ENCODE peak calls at places on chromosomes 3 and 15, in five cellular contexts. One of them, this sample, is unnamed.

GRCh38 chr3:45635475-45636256 is 41.1 kb downstream of the LIMD1 start:
- DNase-seq in AG04450: peak; percentile 52
- DNase-seq in uterus: no peak
- DNase-seq in IMR-90: peak; percentile 81
- DNase-seq in testis: no peak
- DNase-seq in this sample: no peak

GRCh38 chr3:177633671-177634207 is 436.5 kb upstream of the TBL1XR1 start:
- DNase-seq in uterus: no peak
- DNase-seq in IMR-90: peak; percentile 89
- DNase-seq in testis: no peak
- DNase-seq in AG04450: peak; percentile 54
- DNase-seq in this sample: no peak

GRCh38 chr3:172138031-172138538 is 98.7 kb downstream of the FNDC3B start:
- DNase-seq in AG04450: no peak
- DNase-seq in testis: no peak
- DNase-seq in IMR-90: no peak
- DNase-seq in uterus: no peak
- DNase-seq in this sample: no peak

GRCh38 chr3:36525115-36525711 is 144.9 kb downstream of the STAC start:
- DNase-seq in testis: no peak
- DNase-seq in IMR-90: peak; percentile 4
- DNase-seq in uterus: no peak
- DNase-seq in AG04450: no peak
- DNase-seq in this sample: no peak

GRCh38 chr3:150956376-150956775 is 16.2 kb downstream of the CLRN1 start:
- DNase-seq in AG04450: no peak
- DNase-seq in uterus: no peak
- DNase-seq in testis: no peak
- DNase-seq in IMR-90: peak; percentile 42
- DNase-seq in this sample: no peak

GRCh38 chr15:101733545-101733944 is 9.3 kb upstream of the TARS3 start:
- DNase-seq in AG04450: no peak
- DNase-seq in testis: no peak
- DNase-seq in IMR-90: no peak
- DNase-seq in uterus: no peak
- DNase-seq in this sample: no peak

GRCh38 chr3:120795017-120795648 is 52.6 kb downstream of the GTF2E1 start:
- DNase-seq in AG04450: peak; percentile 42
- DNase-seq in testis: peak; percentile 92
- DNase-seq in uterus: peak; percentile 39
- DNase-seq in IMR-90: peak; percentile 82
- DNase-seq in this sample: peak; percentile 87

GRCh38 chr3:113222412-113223086 is 11.2 kb downstream of the BOC start:
- DNase-seq in IMR-90: no peak
- DNase-seq in AG04450: no peak
- DNase-seq in uterus: no peak
- DNase-seq in testis: no peak
- DNase-seq in this sample: no peak

GRCh38 chr3:8501388-8502131 is at the start of gene LMCD1:
- DNase-seq in IMR-90: peak; percentile 95
- DNase-seq in uterus: peak; percentile 96
- DNase-seq in testis: peak; percentile 97
- DNase-seq in AG04450: peak; percentile 89
- DNase-seq in this sample: peak; percentile 96

GRCh38 chr3:88141458-88142083 is 8.2 kb upstream of the C3orf38 start:
- DNase-seq in IMR-90: peak; percentile 77
- DNase-seq in uterus: no peak
- DNase-seq in AG04450: no peak
- DNase-seq in testis: no peak
- DNase-seq in this sample: no peak

GRCh38 chr15:62619526-62619925 is 423.0 kb upstream of the TPM1 start:
- DNase-seq in AG04450: no peak
- DNase-seq in uterus: no peak
- DNase-seq in IMR-90: no peak
- DNase-seq in testis: no peak
- DNase-seq in this sample: no peak

GRCh38 chr15:94234300-94234699 is 2.9 kb downstream of the MCTP2 start:
- DNase-seq in uterus: no peak
- DNase-seq in testis: no peak
- DNase-seq in IMR-90: no peak
- DNase-seq in AG04450: no peak
- DNase-seq in this sample: no peak

GRCh38 chr3:145134738-145135137 is 1026.2 kb downstream of the PLOD2 start:
- DNase-seq in AG04450: no peak
- DNase-seq in testis: no peak
- DNase-seq in IMR-90: no peak
- DNase-seq in uterus: no peak
- DNase-seq in this sample: no peak

GRCh38 chr15:23866832-23867231 is 179.7 kb upstream of the NDN start:
- DNase-seq in testis: no peak
- DNase-seq in IMR-90: no peak
- DNase-seq in uterus: no peak
- DNase-seq in AG04450: no peak
- DNase-seq in this sample: peak; percentile 18

GRCh38 chr3:30581067-30581585 is 25.3 kb upstream of the TGFBR2 start:
- DNase-seq in uterus: no peak
- DNase-seq in IMR-90: no peak
- DNase-seq in AG04450: no peak
- DNase-seq in testis: no peak
- DNase-seq in this sample: no peak

GRCh38 chr3:142319094-142319493 is 93.7 kb upstream of the GK5 start:
- DNase-seq in IMR-90: peak; percentile 71
- DNase-seq in uterus: no peak
- DNase-seq in testis: no peak
- DNase-seq in AG04450: no peak
- DNase-seq in this sample: no peak

GRCh38 chr3:48428088-48428862 is 1.6 kb downstream of the PLXNB1 start:
- DNase-seq in AG04450: no peak
- DNase-seq in testis: no peak
- DNase-seq in IMR-90: no peak
- DNase-seq in uterus: no peak
- DNase-seq in this sample: no peak

GRCh38 chr3:99579246-99579645 is 59.1 kb upstream of the COL8A1 start:
- DNase-seq in IMR-90: peak; percentile 87
- DNase-seq in AG04450: peak; percentile 29
- DNase-seq in testis: no peak
- DNase-seq in uterus: no peak
- DNase-seq in this sample: no peak

GRCh38 chr3:10352146-10352911 is 31.4 kb upstream of the SEC13 start:
- DNase-seq in testis: no peak
- DNase-seq in IMR-90: peak; percentile 98
- DNase-seq in AG04450: peak; percentile 86
- DNase-seq in uterus: no peak
- DNase-seq in this sample: no peak

GRCh38 chr3:103403191-103403590 is 968.4 kb downstream of the ZPLD1 start:
- DNase-seq in uterus: no peak
- DNase-seq in IMR-90: no peak
- DNase-seq in AG04450: no peak
- DNase-seq in testis: no peak
- DNase-seq in this sample: no peak

GRCh38 chr15:36331531-36332275 is 247.7 kb upstream of the CDIN1 start:
- DNase-seq in testis: no peak
- DNase-seq in uterus: no peak
- DNase-seq in AG04450: no peak
- DNase-seq in IMR-90: no peak
- DNase-seq in this sample: no peak

GRCh38 chr3:49410844-49411549 is 779 bp downstream of the RHOA start:
- DNase-seq in IMR-90: no peak
- DNase-seq in AG04450: no peak
- DNase-seq in uterus: no peak
- DNase-seq in testis: no peak
- DNase-seq in this sample: no peak

GRCh38 chr3:58492385-58492970 is 582 bp downstream of the KCTD6 start:
- DNase-seq in AG04450: no peak
- DNase-seq in testis: no peak
- DNase-seq in IMR-90: no peak
- DNase-seq in uterus: no peak
- DNase-seq in this sample: no peak

DNA sequence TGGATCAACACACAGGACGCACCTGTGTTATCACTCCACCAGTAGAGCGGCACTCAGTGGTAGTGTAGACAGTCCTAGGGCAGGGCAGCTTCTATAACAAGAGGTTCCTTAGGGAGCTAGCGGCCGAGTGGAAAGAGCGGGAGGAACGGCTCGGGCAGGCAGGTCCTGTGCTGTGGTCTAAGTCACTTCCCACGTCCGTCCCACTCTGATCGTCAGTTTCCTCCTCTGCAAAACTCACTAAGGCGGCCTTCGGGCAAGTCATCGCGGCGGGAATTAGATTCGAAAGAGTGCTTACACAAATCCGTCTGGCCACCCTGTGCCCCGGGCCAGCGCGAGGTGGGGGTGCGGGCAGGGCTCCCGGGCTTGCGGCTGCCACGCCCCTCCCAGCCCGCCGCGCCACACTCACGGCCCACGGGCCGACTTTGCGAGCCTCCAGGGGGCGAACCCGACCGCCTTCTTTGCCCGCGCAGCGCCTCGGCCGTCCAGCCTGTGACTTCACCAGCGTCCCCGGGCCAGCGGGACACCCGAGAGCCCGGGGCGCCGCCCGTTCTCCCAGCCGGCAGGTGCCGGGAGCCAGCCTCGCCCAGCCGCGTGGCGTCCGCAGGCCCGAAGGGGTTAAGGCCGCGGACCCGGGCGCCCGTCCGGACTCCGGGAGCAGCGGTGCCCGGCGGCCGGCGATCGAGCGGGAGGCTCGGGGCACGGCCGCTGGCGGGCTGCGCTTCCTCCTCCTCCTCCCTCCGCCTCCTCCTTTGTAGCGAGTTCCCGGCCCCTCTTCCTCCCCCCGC is 426 bp upstream of the CORO2B start:
- DNase-seq in testis: peak; percentile 76
- DNase-seq in IMR-90: peak; percentile 71
- DNase-seq in uterus: peak; percentile 86
- DNase-seq in AG04450: no peak
- DNase-seq in this sample: peak; percentile 88
- H3K27ac ChIP-seq in testis: peak overlapping the region; percentile 80
- H3K27ac ChIP-seq in IMR-90: peak overlapping the region; percentile 8
- H3K27ac ChIP-seq in uterus: peak overlapping the region; percentile 75
- H3K27ac ChIP-seq in AG04450: no peak overlapping the region
- H3K27ac ChIP-seq in this sample: peak overlapping the region; percentile 93

DNA sequence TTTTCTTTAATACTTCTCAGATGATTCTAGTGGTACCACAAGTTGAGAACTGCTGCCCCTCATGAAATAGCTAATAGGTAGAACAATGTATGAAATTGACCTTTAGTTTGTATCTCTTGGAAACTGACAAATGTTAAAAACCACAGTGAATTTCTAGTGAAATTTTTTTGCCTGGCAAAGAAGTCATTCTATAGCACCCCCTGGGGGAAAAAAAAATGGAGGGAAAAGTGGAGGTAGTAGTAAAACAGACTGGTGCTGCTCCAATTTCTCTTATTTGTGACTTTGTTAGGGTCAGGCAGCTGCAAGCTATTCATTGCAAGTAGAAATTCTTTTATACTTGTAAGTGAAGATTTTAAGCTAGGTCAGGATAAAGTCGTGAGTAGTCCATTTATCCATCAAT is 605.0 kb downstream of the NLGN1 start:
- DNase-seq in AG04450: no peak
- DNase-seq in uterus: no peak
- DNase-seq in IMR-90: no peak
- DNase-seq in testis: no peak
- DNase-seq in this sample: no peak
- TF ChIP-seq CTCF in AG04450: peak; percentile 45
- TF ChIP-seq CTCF in uterus: no peak
- TF ChIP-seq CTCF in IMR-90: peak; percentile 26
- TF ChIP-seq CTCF in testis: no peak
- TF ChIP-seq CTCF in this sample: no peak

DNA sequence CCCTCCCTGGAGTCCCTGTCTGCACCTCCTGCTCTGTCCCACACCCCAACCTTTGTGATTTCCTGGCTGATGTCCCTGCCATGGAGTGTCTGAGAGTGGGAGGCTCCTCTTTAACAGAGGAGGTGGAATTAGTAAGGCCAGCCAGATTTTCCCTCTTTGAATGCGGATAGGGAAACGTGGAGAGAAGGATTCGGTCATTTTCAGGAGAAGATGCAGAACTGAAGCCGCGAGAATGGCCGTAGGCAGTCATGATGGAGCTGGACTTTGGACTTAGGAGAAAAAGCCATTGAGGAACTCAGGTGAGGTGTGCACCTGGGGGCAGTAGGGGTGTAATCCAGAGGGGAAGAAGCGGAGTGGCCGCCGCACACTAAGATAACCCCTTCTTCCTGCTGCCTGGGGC is 138.1 kb upstream of the ATP10A start:
- DNase-seq in uterus: no peak
- DNase-seq in testis: no peak
- DNase-seq in AG04450: no peak
- DNase-seq in IMR-90: no peak
- DNase-seq in this sample: no peak
- H3K27me3 ChIP-seq in uterus: no peaks in the 10 kb centered on the region
- H3K27me3 ChIP-seq in testis: no peaks in the 10 kb centered on the region
- H3K27me3 ChIP-seq in AG04450: no peaks in the 10 kb centered on the region
- H3K27me3 ChIP-seq in IMR-90: no peaks in the 10 kb centered on the region
- H3K27me3 ChIP-seq in this sample: peaks cover 3% of the 10 kb centered on the region

DNA sequence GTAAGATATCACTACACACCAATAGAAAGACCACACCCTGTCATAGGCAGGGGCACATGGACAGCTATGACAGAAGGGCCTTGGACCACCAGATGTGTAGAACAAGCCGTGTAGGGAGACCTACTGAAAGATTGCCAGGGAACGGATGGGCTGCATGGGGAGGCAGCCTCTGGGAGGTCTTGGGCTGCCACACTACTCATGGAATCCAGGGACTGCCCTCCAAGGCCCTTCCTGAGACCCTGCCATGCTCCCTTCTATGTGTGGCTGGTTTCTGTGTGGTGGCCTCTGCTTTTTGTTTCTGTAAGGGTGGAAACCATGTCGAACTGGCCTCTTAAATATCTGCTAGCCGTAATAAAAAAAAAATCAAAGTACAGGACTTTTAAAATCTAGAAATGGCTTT is 86.9 kb downstream of the OCA2 start:
- DNase-seq in IMR-90: no peak
- DNase-seq in AG04450: no peak
- DNase-seq in uterus: no peak
- DNase-seq in testis: no peak
- DNase-seq in this sample: no peak
- H3K27ac ChIP-seq in IMR-90: no peak overlapping the region
- H3K27ac ChIP-seq in AG04450: no peak overlapping the region
- H3K27ac ChIP-seq in uterus: no peak overlapping the region
- H3K27ac ChIP-seq in testis: no peak overlapping the region
- H3K27ac ChIP-seq in this sample: no peak overlapping the region

GRCh38 chr3:42228796-42229195 is 37.2 kb downstream of the CCK start:
- DNase-seq in testis: no peak
- DNase-seq in AG04450: no peak
- DNase-seq in IMR-90: peak; percentile 16
- DNase-seq in uterus: no peak
- DNase-seq in this sample: no peak
- TF ChIP-seq CTCF in testis: no peak
- TF ChIP-seq CTCF in AG04450: peak; percentile 40
- TF ChIP-seq CTCF in IMR-90: peak; percentile 34
- TF ChIP-seq CTCF in uterus: no peak
- TF ChIP-seq CTCF in this sample: peak; percentile 30

DNA sequence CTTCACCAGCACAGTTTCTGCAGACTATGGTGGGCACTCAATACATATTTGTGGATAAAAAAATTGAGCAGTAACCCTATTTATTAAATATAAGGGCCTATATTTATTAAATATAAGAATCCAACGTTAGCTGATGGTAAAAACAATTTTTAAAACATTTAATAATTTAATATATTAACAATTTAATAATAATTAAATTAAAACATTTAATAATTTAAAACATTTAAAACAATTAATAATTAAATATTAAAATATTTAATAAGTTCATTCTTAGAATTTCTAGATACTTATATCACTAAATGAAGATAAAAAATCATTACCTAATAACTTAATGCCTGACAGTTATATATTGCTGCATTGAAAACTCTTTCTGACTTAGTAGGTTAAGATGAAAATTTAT is 880.2 kb upstream of the EPHA6 start:
- DNase-seq in uterus: no peak
- DNase-seq in AG04450: no peak
- DNase-seq in testis: no peak
- DNase-seq in IMR-90: no peak
- DNase-seq in this sample: no peak
- H3K27me3 ChIP-seq in uterus: no peaks in the 10 kb centered on the region
- H3K27me3 ChIP-seq in AG04450: no peaks in the 10 kb centered on the region
- H3K27me3 ChIP-seq in testis: no peaks in the 10 kb centered on the region
- H3K27me3 ChIP-seq in IMR-90: no peaks in the 10 kb centered on the region
- H3K27me3 ChIP-seq in this sample: peaks cover 32% of the 10 kb centered on the region